ENCODE peak calls at places on chromosomes 11 and 22, in five cellular contexts. Q, E, G, M and A are unnamed samples.

GRCh38 chr11:79026803-79027445 is 413.9 kb downstream of the TENM4 start:
- DNase-seq in Q (no peak), M (no peak), G (peak), E (no peak), A (no peak)

GRCh38 chr11:112042161-112042960 is 17.2 kb downstream of the DLAT start:
- DNase-seq in Q (no peak), M (no peak), G (peak), E (peak), A (no peak)

GRCh38 chr22:19480173-19480568 is 451 bp downstream of the CDC45 start:
- DNase-seq in Q (no peak), M (no peak), G (no peak), E (no peak), A (no peak)

GRCh38 chr11:1233351-1234053 is 10.6 kb downstream of the MUC5B start:
- DNase-seq in G (no peak), Q (no peak), M (no peak), E (no peak), A (no peak)

GRCh38 chr22:49936018-49936972 is 17.9 kb downstream of the CRELD2 start:
- DNase-seq in G (peak), Q (peak), M (peak), E (peak), A (no peak)

GRCh38 chr11:131750692-131751091 is 380.3 kb downstream of the NTM start:
- DNase-seq in M (no peak), Q (no peak), G (no peak), E (no peak), A (no peak)

GRCh38 chr11:116797816-116798215 is 6.1 kb upstream of the APOA5 start:
- DNase-seq in Q (no peak), G (no peak), E (no peak), M (no peak), A (no peak)

GRCh38 chr11:33867996-33868645 is 23.8 kb downstream of the LMO2 start:
- DNase-seq in M (peak), E (peak), G (no peak), Q (no peak), A (no peak)

GRCh38 chr11:100635194-100635593 is 51.9 kb upstream of the ARHGAP42 start:
- DNase-seq in E (no peak), Q (no peak), G (no peak), M (no peak), A (no peak)

GRCh38 chr22:19974233-19974861 is 32.7 kb upstream of the TXNRD2 start:
- DNase-seq in E (peak), Q (no peak), M (peak), G (peak), A (no peak)

GRCh38 chr22:29700949-29701927 is 18.6 kb upstream of the CABP7 start:
- DNase-seq in E (no peak), G (no peak), M (peak), Q (no peak), A (peak)

GRCh38 chr11:18144243-18144642 is 11.9 kb downstream of the MRGPRX3 start:
- DNase-seq in E (no peak), M (no peak), G (no peak), Q (no peak), A (no peak)

GRCh38 chr11:129364143-129364654 is 11.4 kb upstream of the BARX2 start:
- DNase-seq in Q (peak), E (peak), M (peak), G (peak), A (peak)

GRCh38 chr22:31122532-31123291 is at the start of gene INPP5J:
- DNase-seq in Q (no peak), G (peak), M (peak), E (peak), A (no peak)

GRCh38 chr22:49810363-49811013 is 17.2 kb downstream of the BRD1 start:
- DNase-seq in Q (no peak), G (peak), E (no peak), M (no peak), A (no peak)

GRCh38 chr11:124174001-124174400 is 9.1 kb upstream of the OR10D3 start:
- DNase-seq in G (peak), Q (no peak), M (peak), E (peak), A (peak)

GRCh38 chr11:11534981-11535380 is 86.8 kb downstream of the GALNT18 start:
- DNase-seq in M (no peak), Q (no peak), G (no peak), E (no peak), A (no peak)

GRCh38 chr22:27075028-27075678 is 417.8 kb downstream of the MIAT start:
- DNase-seq in E (no peak), Q (no peak), G (no peak), M (peak), A (no peak)

GRCh38 chr22:45336971-45337431 is 27.3 kb downstream of the FAM118A start:
- DNase-seq in G (peak), M (no peak), Q (no peak), E (peak), A (no peak)

GRCh38 chr11:29310016-29310415 is 706.8 kb downstream of the KCNA4 start:
- DNase-seq in E (no peak), G (peak), Q (no peak), M (no peak), A (no peak)

GRCh38 chr22:45575173-45575572 is 72.5 kb downstream of the FBLN1 start:
- DNase-seq in G (no peak), Q (no peak), M (no peak), E (no peak), A (no peak)

GRCh38 chr22:36510966-36511881 is 4.4 kb upstream of the FOXRED2 start:
- DNase-seq in E (peak), Q (no peak), G (peak), M (peak), A (no peak)

GRCh38 chr11:113160652-113161051 is 153.7 kb upstream of the TTC12 start:
- DNase-seq in E (no peak), G (no peak), Q (no peak), M (no peak), A (no peak)

GRCh38 chr22:30187726-30188407 is 58.7 kb downstream of the LIF start:
- DNase-seq in Q (no peak), E (no peak), M (no peak), G (no peak), A (no peak)

GRCh38 chr11:43942651-43943356 is 367 bp downstream of the C11orf96 start:
- DNase-seq in Q (no peak), G (peak), E (peak), M (peak), A (no peak)

GRCh38 chr11:88410636-88411035 is 73.1 kb upstream of the CTSC start:
- DNase-seq in Q (no peak), E (no peak), G (no peak), M (no peak), A (no peak)

GRCh38 chr22:17994424-17995108 is 29.8 kb downstream of the MICAL3 start:
- DNase-seq in G (no peak), E (no peak), M (no peak), Q (no peak), A (no peak)

GRCh38 chr11:61764606-61765260 is 12.3 kb downstream of the MYRF start:
- DNase-seq in E (no peak), M (peak), G (no peak), Q (no peak), A (no peak)

GRCh38 chr11:115676206-115676605 is 172.0 kb upstream of the CADM1 start:
- DNase-seq in G (no peak), Q (no peak), M (peak), E (no peak), A (no peak)

GRCh38 chr11:2694995-2695939 is 4.5 kb downstream of the KCNQ1OT1 start:
- DNase-seq in M (no peak), G (no peak), Q (no peak), E (no peak), A (no peak)

GRCh38 chr11:5043385-5043784 is 2.9 kb upstream of the OR52J3 start:
- DNase-seq in Q (no peak), M (no peak), G (peak), E (no peak), A (no peak)

GRCh38 chr11:44852159-44852707 is 98.5 kb downstream of the TP53I11 start:
- DNase-seq in Q (no peak), E (no peak), G (no peak), M (no peak), A (no peak)

GRCh38 chr22:29146771-29147170 is 58.9 kb upstream of the EMID1 start:
- DNase-seq in E (no peak), Q (no peak), G (no peak), M (no peak), A (no peak)

GRCh38 chr22:31857247-31857646 is 87.1 kb upstream of the YWHAH start:
- DNase-seq in M (peak), Q (no peak), G (no peak), E (no peak), A (no peak)

GRCh38 chr11:102798012-102798746 is at the start of gene MMP1:
- DNase-seq in Q (no peak), G (peak), E (peak), M (no peak), A (peak)

GRCh38 chr22:27997538-27997937 is 78.5 kb upstream of the PITPNB start:
- DNase-seq in Q (no peak), G (peak), M (no peak), E (no peak), A (no peak)

GRCh38 chr11:133983660-133984316 is 27.0 kb upstream of the IGSF9B start:
- DNase-seq in M (no peak), E (no peak), G (no peak), Q (no peak), A (no peak)

GRCh38 chr11:133985981-133986380 is 29.2 kb upstream of the IGSF9B start:
- DNase-seq in E (no peak), M (no peak), G (no peak), Q (no peak), A (no peak)

GRCh38 chr11:133986545-133986944 is 29.8 kb upstream of the IGSF9B start:
- DNase-seq in Q (no peak), G (no peak), M (no peak), E (peak), A (no peak)

GRCh38 chr11:133982901-133983300 is 26.1 kb upstream of the IGSF9B start:
- DNase-seq in Q (no peak), G (no peak), E (no peak), M (no peak), A (no peak)

GRCh38 chr11:133984828-133985227 is 28.1 kb upstream of the IGSF9B start:
- DNase-seq in G (no peak), E (no peak), Q (no peak), M (no peak), A (no peak)
- H3K4me3 ChIP-seq in G (no peak), E (no peak), Q (no peak), M (no peak), A (no peak)

DNA sequence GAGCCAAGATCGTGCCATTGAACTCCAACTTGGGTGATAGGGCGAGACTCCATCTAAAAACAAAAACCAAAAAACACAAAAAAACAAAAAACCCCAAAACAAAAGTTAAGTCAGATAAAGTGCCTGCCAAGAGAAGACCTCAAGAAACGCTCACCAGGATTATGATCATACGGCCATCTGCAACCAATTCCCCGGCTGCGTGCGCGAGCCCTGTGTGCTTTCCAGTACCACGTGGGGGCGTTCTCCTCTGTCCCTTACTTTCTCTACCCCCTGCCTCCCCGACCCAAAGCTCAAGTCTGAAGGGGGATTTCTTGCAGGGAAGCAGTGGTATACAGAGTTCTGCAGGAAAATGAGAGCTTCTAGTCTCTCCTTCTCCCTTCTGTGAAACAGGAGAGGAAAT is 10.5 kb upstream of the RPS19BP1 start:
- DNase-seq in E (peak), Q (no peak), M (peak), G (no peak), A (no peak)
- TF ChIP-seq CTCF in E (peak), Q (peak), M (peak), G (peak), A (peak)

GRCh38 chr11:118621898-118622375 is 14.5 kb downstream of the PHLDB1 start:
- DNase-seq in Q (no peak), E (no peak), M (no peak), G (no peak), A (no peak)
- H3K4me3 ChIP-seq in Q (no peak), E (peak), M (peak), G (peak), A (peak)

DNA sequence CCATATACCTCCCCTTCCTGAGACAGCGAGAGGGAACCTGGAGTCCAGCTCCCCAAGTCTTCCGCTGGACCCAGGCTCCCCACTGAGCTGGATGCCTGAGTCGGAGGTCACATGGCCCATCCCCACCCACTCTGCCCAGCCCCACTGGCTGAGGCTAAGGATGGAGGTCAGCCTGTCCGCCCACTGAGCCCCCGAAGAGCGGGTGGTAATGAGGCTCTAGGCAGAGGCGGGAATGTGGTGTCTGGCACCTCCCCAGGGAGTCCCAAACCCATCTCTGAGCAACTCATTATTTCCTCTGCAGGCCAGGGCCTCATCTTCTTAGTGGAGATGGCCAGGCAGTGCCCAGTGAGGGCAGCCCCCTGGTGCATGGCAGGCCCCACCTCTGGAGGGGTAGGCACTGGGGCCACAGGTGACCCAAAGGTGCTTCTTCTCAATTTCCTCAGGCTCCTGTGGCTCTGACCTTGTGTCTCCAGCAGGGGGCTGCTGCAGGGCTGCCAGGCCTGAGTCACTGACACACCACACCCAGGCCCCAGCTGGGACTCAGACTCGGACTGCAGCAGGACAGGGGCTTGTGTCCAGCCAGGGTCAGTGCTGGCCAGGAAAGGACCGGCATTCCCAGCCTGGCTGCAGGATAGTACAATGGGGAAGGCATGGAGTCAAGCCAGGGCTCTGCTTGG is 10.2 kb upstream of the PDE2A start:
- DNase-seq in E (peak), M (peak), G (peak), Q (no peak), A (no peak)
- TF ChIP-seq CTCF in E (peak), M (peak), G (peak), Q (peak), A (peak)

GRCh38 chr22:22099194-22099486 is 116.6 kb upstream of the TOP3B start:
- DNase-seq in G (no peak), E (no peak), M (no peak), Q (peak), A (no peak)
- H3K4me3 ChIP-seq in G (no peak), E (no peak), M (no peak), Q (peak), A (no peak)

GRCh38 chr11:74639533-74639932 is 47.2 kb downstream of the POLD3 start:
- DNase-seq in G (no peak), M (no peak), E (no peak), Q (no peak), A (no peak)

GRCh38 chr11:74636633-74637184 is 44.3 kb downstream of the POLD3 start:
- DNase-seq in M (no peak), E (peak), Q (no peak), G (peak), A (peak)

GRCh38 chr11:74630043-74630442 is 37.7 kb downstream of the POLD3 start:
- DNase-seq in M (no peak), E (no peak), G (no peak), Q (no peak), A (no peak)

GRCh38 chr11:74633406-74634393 is 41.3 kb downstream of the POLD3 start:
- DNase-seq in Q (no peak), M (no peak), E (no peak), G (no peak), A (no peak)

DNA sequence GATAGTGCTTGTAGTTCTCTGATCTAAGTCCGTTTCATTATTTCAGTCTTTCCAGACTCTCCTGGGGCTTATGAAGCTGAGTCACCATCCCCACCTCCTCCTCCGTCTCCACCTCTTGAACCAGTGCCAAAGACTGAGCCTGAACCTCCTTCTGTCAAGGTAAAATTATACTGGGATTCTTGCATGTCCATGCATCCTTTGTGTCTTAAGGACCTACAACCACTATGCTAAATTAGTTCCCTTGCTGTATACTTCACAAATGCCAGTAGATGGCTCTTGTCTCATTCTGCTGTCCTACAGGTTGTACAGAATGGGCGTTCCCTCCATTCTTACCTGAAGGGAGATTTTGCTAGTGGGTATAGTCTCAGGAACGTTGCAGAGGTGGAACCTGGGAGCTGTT is 42.2 kb downstream of the POLD3 start:
- DNase-seq in Q (no peak), M (peak), G (peak), E (peak), A (peak)
- TF ChIP-seq CTCF in Q (no peak), M (peak), G (peak), E (peak), A (peak)